ENCODE peak calls at places on chromosome 1, in seven cellular contexts. One of them, this sample, is unnamed.
A peak's percentile ranks its signal among the peaks of the same experiment; 100 is the strongest.

GRCh38 chr1:50023292-50024159 is at the start of gene AGBL4:
- DNase-seq in NCI-H446: peak; percentile 16
- DNase-seq in NCI-H1694 treated with DMSO at 0.1 percent for 48 hours: no peak
- DNase-seq in heart left ventricle: peak; percentile 23
- DNase-seq in cardiac muscle cell: peak; percentile 33
- DNase-seq in HEK293T: peak; percentile 66
- DNase-seq in AG08396: peak; percentile 39
- DNase-seq in this sample: peak; percentile 26

GRCh38 chr1:38569932-38570356 is 289.6 kb downstream of the RRAGC start:
- DNase-seq in cardiac muscle cell: no peak
- DNase-seq in AG08396: no peak
- DNase-seq in NCI-H446: no peak
- DNase-seq in heart left ventricle: no peak
- DNase-seq in NCI-H1694 treated with DMSO at 0.1 percent for 48 hours: no peak
- DNase-seq in HEK293T: no peak
- DNase-seq in this sample: no peak

GRCh38 chr1:202765726-202766125 is 42.5 kb downstream of the KDM5B start:
- DNase-seq in cardiac muscle cell: no peak
- DNase-seq in heart left ventricle: no peak
- DNase-seq in NCI-H446: no peak
- DNase-seq in HEK293T: no peak
- DNase-seq in NCI-H1694 treated with DMSO at 0.1 percent for 48 hours: no peak
- DNase-seq in AG08396: no peak
- DNase-seq in this sample: no peak

GRCh38 chr1:94309829-94310569 is 72.6 kb upstream of the ARHGAP29 start:
- DNase-seq in heart left ventricle: no peak
- DNase-seq in HEK293T: no peak
- DNase-seq in cardiac muscle cell: no peak
- DNase-seq in AG08396: no peak
- DNase-seq in NCI-H446: no peak
- DNase-seq in NCI-H1694 treated with DMSO at 0.1 percent for 48 hours: no peak
- DNase-seq in this sample: no peak

GRCh38 chr1:23644555-23644866 is 47.1 kb upstream of the RPL11 start:
- DNase-seq in heart left ventricle: no peak
- DNase-seq in cardiac muscle cell: no peak
- DNase-seq in AG08396: no peak
- DNase-seq in NCI-H1694 treated with DMSO at 0.1 percent for 48 hours: no peak
- DNase-seq in NCI-H446: no peak
- DNase-seq in HEK293T: no peak
- DNase-seq in this sample: no peak

GRCh38 chr1:8423702-8424538 is 106.0 kb downstream of the SLC45A1 start:
- DNase-seq in NCI-H1694 treated with DMSO at 0.1 percent for 48 hours: no peak
- DNase-seq in NCI-H446: no peak
- DNase-seq in cardiac muscle cell: peak; percentile 64
- DNase-seq in heart left ventricle: peak; percentile 64
- DNase-seq in AG08396: peak; percentile 80
- DNase-seq in HEK293T: peak; percentile 67
- DNase-seq in this sample: peak; percentile 59

GRCh38 chr1:172134087-172134731 is 286.3 kb upstream of the C1orf105 start:
- DNase-seq in heart left ventricle: no peak
- DNase-seq in cardiac muscle cell: no peak
- DNase-seq in NCI-H446: no peak
- DNase-seq in HEK293T: no peak
- DNase-seq in AG08396: no peak
- DNase-seq in NCI-H1694 treated with DMSO at 0.1 percent for 48 hours: no peak
- DNase-seq in this sample: no peak

GRCh38 chr1:109392037-109392787 is 5.5 kb downstream of the SORT1 start:
- DNase-seq in NCI-H1694 treated with DMSO at 0.1 percent for 48 hours: peak; percentile 29
- DNase-seq in heart left ventricle: peak; percentile 55
- DNase-seq in HEK293T: no peak
- DNase-seq in NCI-H446: no peak
- DNase-seq in AG08396: no peak
- DNase-seq in cardiac muscle cell: no peak
- DNase-seq in this sample: no peak

GRCh38 chr1:16072616-16073484 is 601 bp downstream of the FAM131C start:
- DNase-seq in HEK293T: peak; percentile 24
- DNase-seq in NCI-H446: no peak
- DNase-seq in heart left ventricle: no peak
- DNase-seq in NCI-H1694 treated with DMSO at 0.1 percent for 48 hours: no peak
- DNase-seq in AG08396: no peak
- DNase-seq in cardiac muscle cell: no peak
- DNase-seq in this sample: peak; percentile 19

GRCh38 chr1:33586111-33586510 is 113.7 kb downstream of the ZSCAN20 start:
- DNase-seq in cardiac muscle cell: no peak
- DNase-seq in NCI-H446: no peak
- DNase-seq in HEK293T: no peak
- DNase-seq in NCI-H1694 treated with DMSO at 0.1 percent for 48 hours: no peak
- DNase-seq in AG08396: peak; percentile 31
- DNase-seq in heart left ventricle: no peak
- DNase-seq in this sample: peak; percentile 16

GRCh38 chr1:162612606-162613400 is 19.5 kb upstream of the DDR2 start:
- DNase-seq in NCI-H446: no peak
- DNase-seq in AG08396: no peak
- DNase-seq in heart left ventricle: no peak
- DNase-seq in cardiac muscle cell: peak; percentile 69
- DNase-seq in NCI-H1694 treated with DMSO at 0.1 percent for 48 hours: peak; percentile 7
- DNase-seq in HEK293T: no peak
- DNase-seq in this sample: no peak

GRCh38 chr1:4000811-4001251 is 100.8 kb upstream of the C1orf174 start:
- DNase-seq in heart left ventricle: no peak
- DNase-seq in HEK293T: no peak
- DNase-seq in NCI-H1694 treated with DMSO at 0.1 percent for 48 hours: no peak
- DNase-seq in cardiac muscle cell: no peak
- DNase-seq in AG08396: no peak
- DNase-seq in NCI-H446: no peak
- DNase-seq in this sample: no peak

GRCh38 chr1:27556781-27557595 is 47.0 kb downstream of the AHDC1 start:
- DNase-seq in HEK293T: peak; percentile 85
- DNase-seq in AG08396: peak; percentile 95
- DNase-seq in NCI-H1694 treated with DMSO at 0.1 percent for 48 hours: no peak
- DNase-seq in heart left ventricle: peak; percentile 96
- DNase-seq in cardiac muscle cell: peak; percentile 99
- DNase-seq in NCI-H446: no peak
- DNase-seq in this sample: peak; percentile 93

GRCh38 chr1:110605901-110606783 is at the start of gene KCNA2:
- DNase-seq in AG08396: peak; percentile 37
- DNase-seq in heart left ventricle: peak; percentile 60
- DNase-seq in NCI-H1694 treated with DMSO at 0.1 percent for 48 hours: peak; percentile 53
- DNase-seq in cardiac muscle cell: peak; percentile 46
- DNase-seq in NCI-H446: peak; percentile 79
- DNase-seq in HEK293T: peak; percentile 66
- DNase-seq in this sample: no peak

GRCh38 chr1:84146375-84147032 is 2.4 kb downstream of the PRKACB start:
- DNase-seq in HEK293T: no peak
- DNase-seq in cardiac muscle cell: peak; percentile 55
- DNase-seq in heart left ventricle: no peak
- DNase-seq in AG08396: no peak
- DNase-seq in NCI-H1694 treated with DMSO at 0.1 percent for 48 hours: no peak
- DNase-seq in NCI-H446: no peak
- DNase-seq in this sample: peak; percentile 46

GRCh38 chr1:183646780-183647179 is 6.3 kb downstream of the APOBEC4 start:
- DNase-seq in NCI-H446: no peak
- DNase-seq in AG08396: no peak
- DNase-seq in heart left ventricle: no peak
- DNase-seq in HEK293T: no peak
- DNase-seq in cardiac muscle cell: no peak
- DNase-seq in NCI-H1694 treated with DMSO at 0.1 percent for 48 hours: no peak
- DNase-seq in this sample: no peak

GRCh38 chr1:52157582-52157981 is 15.7 kb downstream of the ZFYVE9 start:
- DNase-seq in AG08396: no peak
- DNase-seq in heart left ventricle: no peak
- DNase-seq in NCI-H1694 treated with DMSO at 0.1 percent for 48 hours: no peak
- DNase-seq in HEK293T: no peak
- DNase-seq in NCI-H446: no peak
- DNase-seq in cardiac muscle cell: peak; percentile 8
- DNase-seq in this sample: peak; percentile 27

GRCh38 chr1:44270666-44271628 is 57.7 kb downstream of the DMAP1 start:
- DNase-seq in heart left ventricle: no peak
- DNase-seq in HEK293T: no peak
- DNase-seq in cardiac muscle cell: no peak
- DNase-seq in AG08396: peak; percentile 22
- DNase-seq in NCI-H446: peak; percentile 13
- DNase-seq in NCI-H1694 treated with DMSO at 0.1 percent for 48 hours: no peak
- DNase-seq in this sample: no peak

GRCh38 chr1:45612941-45613579 is 10.8 kb downstream of the CCDC17 start:
- DNase-seq in NCI-H1694 treated with DMSO at 0.1 percent for 48 hours: no peak
- DNase-seq in AG08396: no peak
- DNase-seq in NCI-H446: no peak
- DNase-seq in cardiac muscle cell: no peak
- DNase-seq in HEK293T: no peak
- DNase-seq in heart left ventricle: no peak
- DNase-seq in this sample: no peak